ENCODE peak calls at places on chromosomes 11 and 22, in four cellular contexts. One of them, this sample, is unnamed.

GRCh38 chr11:2943711-2944118 is 14.5 kb upstream of the PHLDA2 start:
- DNase-seq in DND-41: no peak
- DNase-seq in aorta: peak
- DNase-seq in cardiac muscle cell: no peak
- DNase-seq in this sample: no peak

GRCh38 chr22:48204296-48204695 is 1441.8 kb downstream of the TBC1D22A start:
- DNase-seq in DND-41: no peak
- DNase-seq in aorta: no peak
- DNase-seq in cardiac muscle cell: no peak
- DNase-seq in this sample: no peak

GRCh38 chr11:109426442-109426841 is 4.5 kb downstream of the C11orf87 start:
- DNase-seq in DND-41: no peak
- DNase-seq in aorta: no peak
- DNase-seq in cardiac muscle cell: no peak
- DNase-seq in this sample: no peak

GRCh38 chr11:122741613-122742012 is 86.1 kb downstream of the UBASH3B start:
- DNase-seq in DND-41: no peak
- DNase-seq in aorta: no peak
- DNase-seq in cardiac muscle cell: peak
- DNase-seq in this sample: no peak

GRCh38 chr11:58573451-58574104 is 2.1 kb downstream of the LPXN start:
- DNase-seq in DND-41: peak
- DNase-seq in aorta: peak
- DNase-seq in cardiac muscle cell: peak
- DNase-seq in this sample: peak

GRCh38 chr22:21712751-21713427 is 22.7 kb downstream of the YPEL1 start:
- DNase-seq in DND-41: peak
- DNase-seq in aorta: no peak
- DNase-seq in cardiac muscle cell: peak
- DNase-seq in this sample: peak

GRCh38 chr11:86703992-86704391 is 31.6 kb upstream of the ME3 start:
- DNase-seq in DND-41: no peak
- DNase-seq in aorta: no peak
- DNase-seq in cardiac muscle cell: no peak
- DNase-seq in this sample: no peak

GRCh38 chr11:46682773-46683752 is 17.4 kb downstream of the ARHGAP1 start:
- DNase-seq in DND-41: no peak
- DNase-seq in aorta: no peak
- DNase-seq in cardiac muscle cell: peak
- DNase-seq in this sample: no peak

GRCh38 chr22:20957691-20958440 is 9.2 kb upstream of the AIFM3 start:
- DNase-seq in DND-41: no peak
- DNase-seq in aorta: no peak
- DNase-seq in cardiac muscle cell: peak
- DNase-seq in this sample: no peak

GRCh38 chr11:28043930-28044709 is 63.8 kb downstream of the KIF18A start:
- DNase-seq in DND-41: no peak
- DNase-seq in aorta: no peak
- DNase-seq in cardiac muscle cell: no peak
- DNase-seq in this sample: no peak

GRCh38 chr22:32142600-32142999 is 16.5 kb downstream of the C22orf42 start:
- DNase-seq in DND-41: no peak
- DNase-seq in aorta: no peak
- DNase-seq in cardiac muscle cell: no peak
- DNase-seq in this sample: no peak

GRCh38 chr11:1356007-1356435 is 33.7 kb upstream of the BRSK2 start:
- DNase-seq in DND-41: no peak
- DNase-seq in aorta: peak
- DNase-seq in cardiac muscle cell: peak
- DNase-seq in this sample: no peak

GRCh38 chr22:41975299-41976069 is 6.2 kb downstream of the SEPTIN3 start:
- DNase-seq in DND-41: no peak
- DNase-seq in aorta: no peak
- DNase-seq in cardiac muscle cell: no peak
- DNase-seq in this sample: no peak

GRCh38 chr11:8309862-8310261 is 46.2 kb upstream of the LMO1 start:
- DNase-seq in DND-41: no peak
- DNase-seq in aorta: peak
- DNase-seq in cardiac muscle cell: no peak
- DNase-seq in this sample: no peak

GRCh38 chr11:62435741-62436485 is 17.1 kb downstream of the SCGB1A1 start:
- DNase-seq in DND-41: no peak
- DNase-seq in aorta: no peak
- DNase-seq in cardiac muscle cell: no peak
- DNase-seq in this sample: no peak

GRCh38 chr11:129023968-129024676 is 81.5 kb upstream of the TP53AIP1 start:
- DNase-seq in DND-41: no peak
- DNase-seq in aorta: no peak
- DNase-seq in cardiac muscle cell: peak
- DNase-seq in this sample: peak

GRCh38 chr11:12386309-12386708 is 8.9 kb downstream of the PARVA start:
- DNase-seq in DND-41: no peak
- DNase-seq in aorta: no peak
- DNase-seq in cardiac muscle cell: no peak
- DNase-seq in this sample: no peak

GRCh38 chr11:10058356-10058755 is 235.7 kb downstream of the SBF2 start:
- DNase-seq in DND-41: no peak
- DNase-seq in aorta: no peak
- DNase-seq in cardiac muscle cell: no peak
- DNase-seq in this sample: no peak

GRCh38 chr11:11979487-11980117 is 28.8 kb downstream of the DKK3 start:
- DNase-seq in DND-41: no peak
- DNase-seq in aorta: no peak
- DNase-seq in cardiac muscle cell: peak
- DNase-seq in this sample: no peak

GRCh38 chr11:118207079-118207478 is 17.7 kb downstream of the JAML start:
- DNase-seq in DND-41: no peak
- DNase-seq in aorta: no peak
- DNase-seq in cardiac muscle cell: no peak
- DNase-seq in this sample: no peak

GRCh38 chr11:22635689-22636088 is 10.1 kb upstream of the FANCF start:
- DNase-seq in DND-41: no peak
- DNase-seq in aorta: no peak
- DNase-seq in cardiac muscle cell: no peak
- DNase-seq in this sample: no peak

GRCh38 chr11:117933475-117933874 is 4.3 kb upstream of the TMPRSS13 start:
- DNase-seq in DND-41: no peak
- DNase-seq in aorta: peak
- DNase-seq in cardiac muscle cell: no peak
- DNase-seq in this sample: no peak

DNA sequence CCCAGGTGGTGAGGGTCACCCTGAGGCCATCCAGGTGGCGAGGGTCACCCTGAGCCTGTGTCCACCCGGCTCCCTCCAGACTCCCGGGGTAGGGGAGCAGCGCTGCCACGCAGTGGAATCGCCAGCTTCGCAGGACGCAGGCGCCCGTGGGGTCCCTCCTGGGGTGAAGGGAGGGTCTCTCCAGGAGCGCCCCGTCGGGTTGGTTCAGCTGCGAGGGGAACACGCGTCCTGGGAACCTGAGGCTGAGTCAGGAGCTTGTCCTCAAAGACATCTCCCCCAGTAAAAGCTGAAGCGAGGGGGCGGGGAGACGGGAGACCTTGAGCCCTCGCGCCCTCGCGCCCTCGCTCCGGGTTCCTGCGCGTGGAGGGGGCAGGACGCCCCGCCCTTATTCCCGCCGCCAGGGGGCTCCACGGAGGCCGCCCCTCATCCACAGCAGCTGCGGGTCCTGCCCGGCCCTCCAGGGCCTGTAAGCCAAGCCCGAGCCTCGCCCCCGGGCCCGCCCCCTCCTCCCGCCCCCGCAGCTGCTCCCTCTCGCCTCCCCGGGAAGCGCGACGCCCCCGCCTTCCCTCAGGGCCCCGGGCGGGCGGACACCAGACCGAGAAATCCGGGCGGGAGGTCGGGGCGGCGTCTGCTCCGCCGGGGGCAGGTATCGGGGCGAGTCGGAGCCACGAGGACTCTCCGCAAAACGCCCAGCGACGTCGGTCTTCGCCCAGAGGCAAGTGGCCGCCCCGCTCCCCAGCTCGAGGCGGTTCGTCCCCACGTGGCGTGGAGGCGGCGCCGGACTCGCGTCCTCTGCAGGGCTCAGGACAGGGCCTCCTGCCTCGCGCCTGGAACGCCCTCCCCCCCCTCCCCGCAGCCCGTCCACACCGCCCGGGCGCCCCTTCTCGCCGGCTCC is 22.8 kb downstream of the PIM3 start:
- DNase-seq in DND-41: no peak
- DNase-seq in aorta: peak
- DNase-seq in cardiac muscle cell: peak
- DNase-seq in this sample: peak
- H3K4me3 ChIP-seq in DND-41: no peak
- H3K4me3 ChIP-seq in aorta: no peak
- H3K4me3 ChIP-seq in cardiac muscle cell: no peak
- H3K4me3 ChIP-seq in this sample: no peak

GRCh38 chr22:23789121-23789520 is 2.4 kb downstream of the SMARCB1 start:
- DNase-seq in DND-41: no peak
- DNase-seq in aorta: peak
- DNase-seq in cardiac muscle cell: no peak
- DNase-seq in this sample: no peak

GRCh38 chr22:23786752-23787599 is at the start of gene SMARCB1:
- DNase-seq in DND-41: peak
- DNase-seq in aorta: peak
- DNase-seq in cardiac muscle cell: peak
- DNase-seq in this sample: peak

GRCh38 chr22:23787600-23787896 is 782 bp downstream of the SMARCB1 start:
- DNase-seq in DND-41: no peak
- DNase-seq in aorta: no peak
- DNase-seq in cardiac muscle cell: no peak
- DNase-seq in this sample: no peak

GRCh38 chr22:23786261-23786710 is 480 bp upstream of the SMARCB1 start:
- DNase-seq in DND-41: peak
- DNase-seq in aorta: no peak
- DNase-seq in cardiac muscle cell: no peak
- DNase-seq in this sample: no peak

GRCh38 chr22:23787910-23788309 is 1.1 kb downstream of the SMARCB1 start:
- DNase-seq in DND-41: no peak
- DNase-seq in aorta: no peak
- DNase-seq in cardiac muscle cell: no peak
- DNase-seq in this sample: no peak
- H3K4me3 ChIP-seq in DND-41: peak
- H3K4me3 ChIP-seq in aorta: no peak
- H3K4me3 ChIP-seq in cardiac muscle cell: peak
- H3K4me3 ChIP-seq in this sample: peak

GRCh38 chr22:44326549-44326881 is 13.8 kb upstream of the SHISAL1 start:
- DNase-seq in DND-41: no peak
- DNase-seq in aorta: no peak
- DNase-seq in cardiac muscle cell: no peak
- DNase-seq in this sample: no peak
- H3K4me3 ChIP-seq in DND-41: no peak
- H3K4me3 ChIP-seq in aorta: peak
- H3K4me3 ChIP-seq in cardiac muscle cell: no peak
- H3K4me3 ChIP-seq in this sample: peak

DNA sequence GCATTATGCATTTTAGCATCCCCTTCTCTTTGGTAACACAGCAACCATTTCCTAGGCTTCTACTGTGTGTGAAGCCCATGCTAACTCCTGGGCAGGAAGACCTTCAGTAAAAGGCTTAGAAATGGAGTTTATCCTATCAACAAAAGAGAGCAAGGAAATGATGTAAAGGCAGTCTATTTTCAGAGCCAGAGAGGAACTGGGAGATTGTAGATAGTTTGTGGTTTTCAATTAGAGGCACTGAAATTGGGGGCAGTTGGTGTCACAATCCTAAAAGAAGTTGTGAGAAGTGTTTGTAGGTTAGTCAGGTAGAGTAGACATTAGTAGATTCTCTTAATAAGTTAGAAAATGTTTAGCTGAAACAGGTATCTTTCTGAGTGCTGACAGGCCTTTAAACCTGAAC is 7.1 kb downstream of the ACAD8 start:
- DNase-seq in DND-41: no peak
- DNase-seq in aorta: no peak
- DNase-seq in cardiac muscle cell: no peak
- DNase-seq in this sample: no peak
- H3K4me3 ChIP-seq in DND-41: no peak
- H3K4me3 ChIP-seq in aorta: no peak
- H3K4me3 ChIP-seq in cardiac muscle cell: no peak
- H3K4me3 ChIP-seq in this sample: no peak

GRCh38 chr22:36409911-36410756 is 22.4 kb upstream of the MYH9 start:
- DNase-seq in DND-41: no peak
- DNase-seq in aorta: peak
- DNase-seq in cardiac muscle cell: peak
- DNase-seq in this sample: peak

GRCh38 chr22:36411589-36412258 is 24.0 kb upstream of the MYH9 start:
- DNase-seq in DND-41: peak
- DNase-seq in aorta: no peak
- DNase-seq in cardiac muscle cell: no peak
- DNase-seq in this sample: no peak

GRCh38 chr22:36417281-36417686 is 29.5 kb upstream of the MYH9 start:
- DNase-seq in DND-41: peak
- DNase-seq in aorta: no peak
- DNase-seq in cardiac muscle cell: no peak
- DNase-seq in this sample: no peak

GRCh38 chr22:36415415-36416168 is 27.8 kb upstream of the MYH9 start:
- DNase-seq in DND-41: no peak
- DNase-seq in aorta: no peak
- DNase-seq in cardiac muscle cell: no peak
- DNase-seq in this sample: no peak

GRCh38 chr22:36413022-36413770 is 25.4 kb upstream of the MYH9 start:
- DNase-seq in DND-41: no peak
- DNase-seq in aorta: no peak
- DNase-seq in cardiac muscle cell: no peak
- DNase-seq in this sample: no peak
- H3K4me3 ChIP-seq in DND-41: no peak
- H3K4me3 ChIP-seq in aorta: no peak
- H3K4me3 ChIP-seq in cardiac muscle cell: no peak
- H3K4me3 ChIP-seq in this sample: no peak

GRCh38 chr22:44181033-44181911 is 547 bp downstream of the PARVG start:
- DNase-seq in DND-41: peak
- DNase-seq in aorta: peak
- DNase-seq in cardiac muscle cell: no peak
- DNase-seq in this sample: peak
- H3K4me3 ChIP-seq in DND-41: peak
- H3K4me3 ChIP-seq in aorta: no peak
- H3K4me3 ChIP-seq in cardiac muscle cell: no peak
- H3K4me3 ChIP-seq in this sample: peak

DNA sequence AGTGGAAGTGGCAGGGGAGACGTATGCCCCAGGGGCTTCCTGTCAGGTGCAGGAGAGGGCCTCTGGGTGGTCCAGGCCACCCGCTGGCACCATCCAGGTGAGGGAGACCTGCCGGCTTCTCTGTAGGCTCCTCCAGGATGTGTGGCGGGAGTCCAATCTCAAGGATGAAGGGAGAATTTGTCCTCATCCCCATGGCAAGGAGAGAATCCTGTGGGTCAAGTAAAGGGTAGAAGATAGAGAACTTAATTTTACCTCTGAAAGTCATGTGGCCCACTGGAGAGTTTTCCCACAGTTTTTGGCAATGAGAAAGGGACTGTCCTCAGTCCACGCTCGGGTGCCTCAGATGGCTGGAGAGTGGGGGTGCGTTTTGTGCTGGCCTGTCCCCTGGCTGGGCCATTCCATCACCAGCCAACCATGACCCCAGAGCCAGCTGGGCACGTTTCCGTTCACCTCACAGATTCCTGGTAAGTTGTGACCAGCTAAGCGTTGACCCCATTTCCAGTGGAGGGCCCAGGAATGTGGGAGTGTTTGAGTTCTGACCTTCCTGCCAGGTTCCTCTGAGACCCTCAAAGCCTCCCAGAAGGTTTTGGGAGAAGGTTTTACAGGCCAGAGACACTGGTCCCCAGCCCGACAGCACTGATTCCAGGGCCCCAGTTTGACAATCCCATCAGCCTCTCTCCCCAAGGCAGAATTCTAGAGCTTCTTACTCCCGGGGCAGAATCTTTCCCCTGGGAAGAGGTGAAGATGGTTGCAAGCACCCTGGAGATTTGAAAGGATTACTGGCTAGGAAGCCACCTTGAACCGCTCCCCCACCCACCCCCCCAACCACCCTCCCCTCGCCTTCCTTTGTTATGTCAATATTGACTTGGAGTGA is 2.6 kb downstream of the OVOL1 start:
- DNase-seq in DND-41: no peak
- DNase-seq in aorta: no peak
- DNase-seq in cardiac muscle cell: no peak
- DNase-seq in this sample: no peak
- H3K4me3 ChIP-seq in DND-41: no peak
- H3K4me3 ChIP-seq in aorta: no peak
- H3K4me3 ChIP-seq in cardiac muscle cell: no peak
- H3K4me3 ChIP-seq in this sample: no peak

This sample was measured in CD8-positive, alpha-beta T cell.